ENCODE peak calls at places on chromosomes 16 and 17, in six cellular contexts. L is left ventricle myocardium inferior, O is ovary, A is stomach, I is heart left ventricle, C is endodermal cell. D is an unnamed sample. For H3K36me3, the result is how much of the 10 kb centered on the place peaks cover.

GRCh38 chr17:32609085-32609484 is 122.3 kb downstream of the CDK5R1 start:
- DNase-seq in O (no peak), I (peak), L (peak), A (peak), C (no peak), D (peak)

GRCh38 chr17:51767287-51767686 is 391.2 kb downstream of the CA10 start:
- DNase-seq in C (no peak), I (no peak), A (no peak), L (no peak), O (no peak), D (no peak)

GRCh38 chr17:73546770-73547345 is 97.4 kb downstream of the SDK2 start:
- DNase-seq in L (no peak), O (no peak), A (peak), C (peak), I (peak), D (peak)

GRCh38 chr17:36117505-36118382 is 14.1 kb downstream of the CCL4 start:
- DNase-seq in L (no peak), C (no peak), O (no peak), A (no peak), I (no peak), D (no peak)

GRCh38 chr16:55392701-55393100 is 68.7 kb downstream of the IRX6 start:
- DNase-seq in I (no peak), L (no peak), A (no peak), O (no peak), C (no peak), D (no peak)

GRCh38 chr17:66829386-66829864 is 5.5 kb upstream of the CACNG5 start:
- DNase-seq in A (peak), L (no peak), C (peak), O (peak), I (no peak), D (peak)

GRCh38 chr17:46195939-46196338 is 2.7 kb upstream of the KANSL1 start:
- DNase-seq in A (no peak), C (no peak), L (no peak), I (no peak), O (peak), D (no peak)

GRCh38 chr17:74972107-74972972 is at the start of gene HID1:
- DNase-seq in L (peak), C (peak), I (peak), A (peak), O (peak), D (peak)

GRCh38 chr17:71071837-71072236 is 902.5 kb downstream of the KCNJ2 start:
- DNase-seq in I (no peak), C (no peak), A (no peak), O (no peak), L (no peak), D (no peak)

GRCh38 chr16:1785846-1786170 is 3.0 kb downstream of the NUBP2 start:
- DNase-seq in O (no peak), C (no peak), I (no peak), A (no peak), L (peak), D (no peak)

GRCh38 chr16:85641776-85642176 is 28.7 kb downstream of the GSE1 start:
- DNase-seq in C (no peak), O (peak), A (peak), I (peak), L (peak), D (no peak)

DNA sequence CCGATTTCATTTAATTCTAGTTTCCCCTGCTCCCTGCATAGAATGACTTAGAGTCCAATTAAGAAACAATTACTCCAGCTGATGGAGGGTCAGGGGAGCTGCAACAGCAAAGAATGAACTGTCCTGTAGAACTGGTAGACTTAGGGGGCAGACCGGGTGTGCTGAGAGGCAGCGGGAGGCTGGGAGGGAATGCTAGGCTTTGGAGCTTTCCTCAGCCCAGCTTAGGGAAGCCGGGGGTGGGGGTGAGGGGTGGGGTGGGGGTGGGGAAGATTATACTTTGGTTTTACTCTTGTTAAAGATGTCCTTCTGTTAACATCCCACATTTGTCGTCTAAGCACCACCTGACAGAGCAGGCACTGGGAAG is 458.6 kb upstream of the ASIC2 start:
- DNase-seq in L (no peak), O (no peak), I (no peak), C (peak), A (no peak), D (peak)
- H3K4me3 ChIP-seq in L (peak), O (no peak), I (no peak), C (peak), A (no peak), D (no peak)

GRCh38 chr17:81705518-81706231 is 2.5 kb downstream of the MRPL12 start:
- DNase-seq in I (no peak), L (no peak), A (no peak), O (no peak), C (no peak), D (no peak)

GRCh38 chr17:81700353-81701287 is 2.5 kb upstream of the MRPL12 start:
- DNase-seq in A (no peak), O (no peak), C (no peak), L (no peak), I (no peak), D (no peak)

GRCh38 chr17:81701288-81702071 is 1.7 kb upstream of the MRPL12 start:
- DNase-seq in I (no peak), A (no peak), O (no peak), C (no peak), L (no peak), D (no peak)

GRCh38 chr17:81703747-81704654 is 834 bp downstream of the MRPL12 start:
- DNase-seq in L (no peak), O (no peak), I (no peak), C (no peak), A (no peak), D (no peak)

DNA sequence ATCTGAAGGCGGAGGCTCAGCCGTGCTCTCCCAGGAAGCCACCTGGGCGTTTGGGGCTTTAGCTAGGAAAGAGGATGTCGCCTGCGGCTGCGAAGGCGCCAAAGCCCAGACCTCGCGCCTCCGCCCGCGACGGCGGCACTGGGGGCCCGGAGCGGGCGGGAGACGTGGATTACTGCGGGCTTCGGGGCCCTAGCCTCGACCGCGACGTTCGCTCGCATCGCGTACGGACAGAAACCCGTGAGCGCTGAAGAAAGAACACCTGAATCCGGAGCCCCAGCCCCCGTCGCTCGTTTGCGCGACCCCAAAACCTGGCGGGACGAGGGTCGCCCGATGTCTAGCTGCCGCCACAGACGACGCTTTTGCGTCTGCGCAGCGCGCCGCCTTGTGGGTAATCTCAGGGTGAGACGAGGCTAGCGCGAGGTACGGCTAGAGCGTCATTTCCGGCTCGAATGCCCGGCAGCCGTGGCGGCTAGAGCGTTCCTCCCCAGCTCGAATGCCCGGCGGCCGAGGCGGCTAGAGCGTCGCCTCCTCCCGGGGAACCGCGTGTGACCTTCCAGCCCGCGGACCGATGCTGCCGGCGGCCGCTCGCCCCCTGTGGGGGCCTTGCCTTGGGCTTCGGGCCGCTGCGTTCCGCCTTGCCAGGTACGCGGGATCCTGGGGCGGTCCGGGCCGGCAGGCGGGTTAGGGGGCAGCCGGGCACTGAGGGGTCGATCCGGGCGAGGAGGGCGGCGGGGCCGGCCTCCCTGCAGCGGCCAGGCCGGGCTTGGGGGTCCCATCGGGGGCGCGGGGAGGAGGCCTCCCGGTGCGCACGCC is at the start of gene MRPL12:
- DNase-seq in C (peak), I (peak), O (peak), A (peak), L (peak), D (peak)
- H3K36me3 ChIP-seq in C (half or more), I (half or more), O (under half), A (half or more), L (half or more), D (under half)

GRCh38 chr16:68238029-68238345 is 2.1 kb upstream of the ESRP2 start:
- DNase-seq in A (no peak), C (no peak), O (no peak), I (no peak), L (no peak), D (no peak)

GRCh38 chr16:68237243-68238028 is 1.5 kb upstream of the ESRP2 start:
- DNase-seq in C (peak), O (peak), A (peak), I (peak), L (peak), D (peak)

GRCh38 chr16:68235105-68235881 is 634 bp downstream of the ESRP2 start:
- DNase-seq in A (peak), I (no peak), O (no peak), C (peak), L (no peak), D (peak)

GRCh38 chr16:68235882-68236803 is at the start of gene ESRP2:
- DNase-seq in A (peak), L (no peak), O (peak), I (no peak), C (peak), D (peak)

GRCh38 chr16:68236804-68237242 is 896 bp upstream of the ESRP2 start:
- DNase-seq in I (no peak), A (no peak), C (peak), O (no peak), L (no peak), D (peak)
- H3K4me3 ChIP-seq in I (peak), A (peak), C (peak), O (peak), L (peak), D (peak)

GRCh38 chr16:29989111-29989858 is 6.1 kb downstream of the HIRIP3 start:
- DNase-seq in C (no peak), O (no peak), I (no peak), L (no peak), A (no peak), D (no peak)

GRCh38 chr16:29990033-29990432 is 5.4 kb downstream of the HIRIP3 start:
- DNase-seq in A (no peak), O (no peak), I (no peak), C (no peak), L (no peak), D (no peak)

GRCh38 chr16:29992371-29992967 is 2.9 kb downstream of the HIRIP3 start:
- DNase-seq in L (no peak), O (no peak), C (no peak), A (no peak), I (no peak), D (no peak)

GRCh38 chr16:29991571-29991904 is 3.9 kb downstream of the HIRIP3 start:
- DNase-seq in O (no peak), I (no peak), L (no peak), C (no peak), A (no peak), D (peak)

GRCh38 chr16:29990883-29991570 is 4.4 kb downstream of the HIRIP3 start:
- DNase-seq in A (no peak), I (no peak), L (no peak), O (no peak), C (no peak), D (no peak)
- H3K36me3 ChIP-seq in A (half or more), I (half or more), L (half or more), O (under half), C (half or more), D (under half)

GRCh38 chr17:61556224-61557188 is 34.5 kb downstream of the NACA2 start:
- DNase-seq in A (no peak), O (no peak), I (no peak), C (no peak), L (no peak), D (no peak)
- H3K4me3 ChIP-seq in A (no peak), O (no peak), I (no peak), C (no peak), L (no peak), D (no peak)

GRCh38 chr17:79778504-79779087 is 648 bp downstream of the CBX2 start:
- DNase-seq in O (peak), A (no peak), I (no peak), C (peak), L (no peak), D (peak)
- H3K36me3 ChIP-seq in O (under half), A (under half), I (under half), C (under half), L (under half), D (under half)

D was measured in H7.